ENCODE peak calls at places on chromosomes 2 and 18, in six cellular contexts. O, G, E, X, N and F are unnamed samples.

GRCh38 chr18:59459352-59460059 is 100.4 kb upstream of the LMAN1 start:
- DNase-seq in X (peak), N (no peak), E (peak), O (peak), G (peak), F (peak)

GRCh38 chr2:64795024-64795592 is 141.4 kb upstream of the SERTAD2 start:
- DNase-seq in N (no peak), G (no peak), E (no peak), O (no peak), X (no peak), F (no peak)

GRCh38 chr2:45879406-45879805 is 227.9 kb downstream of the PRKCE start:
- DNase-seq in X (no peak), G (no peak), N (no peak), E (no peak), O (no peak), F (no peak)

GRCh38 chr2:204664708-204665121 is 119.4 kb downstream of the PARD3B start:
- DNase-seq in X (peak), N (no peak), E (peak), G (no peak), O (no peak), F (no peak)

GRCh38 chr2:88022522-88022921 is 6.2 kb upstream of the RNU2-63P start:
- DNase-seq in O (no peak), X (no peak), G (no peak), N (peak), E (no peak), F (peak)

GRCh38 chr2:104794416-104794815 is 59.5 kb upstream of the POU3F3 start:
- DNase-seq in X (no peak), O (no peak), E (no peak), G (no peak), N (no peak), F (no peak)

GRCh38 chr2:70984576-70985282 is 6.3 kb downstream of the ANKRD53 start:
- DNase-seq in O (peak), G (peak), N (peak), X (no peak), E (no peak), F (peak)

GRCh38 chr2:197011777-197012641 is 85.5 kb upstream of the PGAP1 start:
- DNase-seq in E (peak), O (peak), N (no peak), G (peak), X (no peak), F (peak)

GRCh38 chr2:15939854-15940660 is at the start of gene MYCN:
- DNase-seq in O (peak), X (no peak), G (peak), E (peak), N (peak), F (peak)

GRCh38 chr2:156901373-156902031 is 356.0 kb upstream of the GALNT5 start:
- DNase-seq in E (no peak), X (no peak), N (no peak), G (no peak), O (no peak), F (no peak)

DNA sequence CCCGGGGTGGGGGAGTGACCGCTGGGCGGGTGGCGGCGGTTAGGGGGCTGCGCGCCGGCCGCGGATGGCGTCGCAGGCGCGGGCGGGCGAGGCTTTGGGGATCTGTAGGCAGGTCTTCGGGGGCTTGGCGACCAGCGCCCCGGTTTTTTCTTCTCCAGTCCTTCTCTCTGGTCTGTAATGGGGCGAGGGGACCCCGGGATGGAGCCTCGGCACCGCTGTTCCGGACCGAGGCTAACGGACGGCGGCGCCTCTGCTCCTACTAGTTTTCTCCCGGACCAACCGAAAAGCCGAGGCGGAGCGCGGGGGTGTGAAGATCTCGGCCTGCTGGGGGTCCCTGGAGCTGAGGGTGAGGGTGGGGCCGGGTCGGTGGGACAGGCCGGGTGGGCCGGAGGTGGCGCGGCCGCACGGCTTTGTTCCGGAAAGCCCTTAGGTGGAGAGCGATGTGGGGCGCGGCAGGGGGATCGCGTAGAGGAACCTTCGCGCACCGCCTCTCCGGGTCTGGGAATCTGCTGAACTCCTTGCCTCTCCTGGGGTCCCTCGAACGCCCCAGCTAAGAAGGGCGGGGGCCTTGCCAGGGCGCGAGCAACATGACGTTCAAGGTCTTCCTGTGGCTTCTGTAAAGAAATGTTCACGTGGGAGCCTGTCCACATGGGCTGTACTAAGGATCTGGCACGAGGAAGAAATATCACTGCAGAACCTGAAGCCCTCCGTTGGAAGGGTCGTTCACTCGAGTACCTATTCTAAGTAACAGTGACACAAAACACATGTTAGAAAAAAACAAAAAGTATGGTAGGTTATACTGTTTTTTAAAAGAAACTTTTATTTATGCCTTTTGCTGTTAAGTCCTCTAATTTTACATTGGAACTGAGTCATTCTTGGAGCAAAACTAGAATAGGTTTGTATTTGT is 861 bp downstream of the SLC39A10 start:
- DNase-seq in E (peak), G (peak), O (peak), X (no peak), N (peak), F (peak)
- TF ChIP-seq POLR2A in E (peak), G (no peak), O (peak), X (no peak), N (peak), F (peak)

GRCh38 chr18:10558243-10558966 is 32.6 kb downstream of the NAPG start:
- DNase-seq in G (no peak), N (no peak), E (no peak), X (no peak), O (no peak), F (no peak)
- TF ChIP-seq POLR2A in G (no peak), N (no peak), E (no peak), X (no peak), O (no peak), F (no peak)

DNA sequence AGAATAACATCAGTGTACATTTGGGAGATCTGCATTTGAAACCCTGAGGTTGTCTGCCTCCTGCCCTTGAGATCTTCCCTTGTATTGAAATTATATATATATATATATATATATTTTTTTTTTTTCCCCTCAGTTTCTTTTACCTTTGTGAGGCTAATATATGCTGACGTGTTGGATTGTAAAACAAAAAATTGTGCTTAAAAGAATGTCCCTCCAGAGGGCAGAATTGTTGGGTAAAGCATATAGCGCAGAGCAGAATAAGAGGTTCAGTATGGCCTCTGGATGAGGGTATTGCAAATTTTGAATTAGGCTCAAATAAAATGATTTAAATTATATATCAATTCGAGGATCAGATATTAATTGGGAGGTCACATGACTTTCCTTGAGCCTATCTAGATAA is 12.4 kb downstream of the NABP1 start:
- DNase-seq in X (no peak), E (no peak), O (no peak), N (no peak), G (no peak), F (no peak)
- TF ChIP-seq POLR2A in X (no peak), E (no peak), O (no peak), N (no peak), G (no peak), F (no peak)

GRCh38 chr18:12990662-12990976 is 543 bp upstream of the CEP192 start:
- DNase-seq in N (no peak), O (no peak), X (peak), G (no peak), E (peak), F (no peak)

GRCh38 chr18:12991839-12992216 is 666 bp downstream of the CEP192 start:
- DNase-seq in N (no peak), G (no peak), O (no peak), X (no peak), E (no peak), F (no peak)

GRCh38 chr18:12989397-12990127 is 1.6 kb upstream of the CEP192 start:
- DNase-seq in X (no peak), O (peak), E (no peak), N (no peak), G (no peak), F (no peak)

GRCh38 chr18:12990977-12991838 is at the start of gene CEP192:
- DNase-seq in G (peak), E (peak), X (peak), N (peak), O (peak), F (peak)

GRCh38 chr18:12990128-12990485 is 1.1 kb upstream of the CEP192 start:
- DNase-seq in X (no peak), N (no peak), E (no peak), G (no peak), O (peak), F (peak)
- TF ChIP-seq POLR2A in X (no peak), N (peak), E (peak), G (peak), O (no peak), F (no peak)

DNA sequence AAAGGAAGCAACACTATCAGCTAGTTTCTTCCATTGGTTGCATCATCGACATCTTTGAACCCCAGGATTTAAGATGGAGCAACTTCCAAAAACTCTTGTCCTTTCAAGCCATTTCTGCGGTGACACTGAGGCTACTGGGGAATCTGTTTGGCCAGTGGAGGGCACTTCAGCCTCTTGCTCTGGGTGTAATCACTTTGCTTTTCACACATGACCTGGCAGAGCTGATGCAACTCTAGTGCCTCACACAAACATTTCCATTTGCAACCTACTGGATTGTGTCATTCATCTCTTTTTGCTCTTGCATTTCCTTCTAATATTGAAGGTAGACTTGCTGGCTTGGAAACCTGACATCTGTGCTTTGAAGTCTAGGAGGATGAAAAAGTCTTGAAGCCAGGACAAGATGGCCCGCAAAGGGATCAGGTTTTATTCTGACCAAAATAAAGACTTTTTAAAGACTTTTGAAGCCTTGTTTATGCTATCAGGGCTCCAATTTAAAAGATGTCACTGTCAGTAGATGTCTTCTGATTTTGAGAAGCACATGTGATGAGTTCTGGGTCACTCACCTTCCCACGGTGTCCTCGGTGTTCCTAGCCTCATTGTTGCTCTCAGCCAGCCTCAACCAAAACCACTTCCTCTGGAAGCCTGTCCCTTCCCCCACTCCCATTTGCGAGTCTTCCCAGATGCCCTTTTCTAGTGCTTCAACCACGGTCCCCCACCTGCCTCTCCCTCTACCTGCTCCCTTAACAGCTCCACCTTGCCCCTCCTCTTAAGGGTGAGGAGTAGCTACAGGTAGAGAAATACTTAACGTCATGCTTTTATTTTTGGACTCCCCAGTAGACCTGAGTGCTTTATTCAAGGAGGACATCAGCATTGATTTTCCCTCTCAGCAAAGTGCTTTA is 69.7 kb upstream of the KCNE4 start:
- DNase-seq in X (no peak), N (peak), O (peak), G (no peak), E (peak), F (peak)
- TF ChIP-seq POLR2A in X (no peak), N (no peak), O (no peak), G (no peak), E (no peak), F (no peak)

GRCh38 chr2:182715896-182716664 is at the start of gene DNAJC10:
- DNase-seq in O (peak), E (peak), X (peak), G (peak), N (peak), F (peak)
- TF ChIP-seq POLR2A in O (peak), E (peak), X (peak), G (peak), N (peak), F (peak)

GRCh38 chr2:213151437-213152064 is at the start of gene IKZF2:
- DNase-seq in E (peak), X (peak), O (peak), N (peak), G (peak), F (peak)
- TF ChIP-seq POLR2A in E (no peak), X (peak), O (peak), N (peak), G (peak), F (no peak)

DNA sequence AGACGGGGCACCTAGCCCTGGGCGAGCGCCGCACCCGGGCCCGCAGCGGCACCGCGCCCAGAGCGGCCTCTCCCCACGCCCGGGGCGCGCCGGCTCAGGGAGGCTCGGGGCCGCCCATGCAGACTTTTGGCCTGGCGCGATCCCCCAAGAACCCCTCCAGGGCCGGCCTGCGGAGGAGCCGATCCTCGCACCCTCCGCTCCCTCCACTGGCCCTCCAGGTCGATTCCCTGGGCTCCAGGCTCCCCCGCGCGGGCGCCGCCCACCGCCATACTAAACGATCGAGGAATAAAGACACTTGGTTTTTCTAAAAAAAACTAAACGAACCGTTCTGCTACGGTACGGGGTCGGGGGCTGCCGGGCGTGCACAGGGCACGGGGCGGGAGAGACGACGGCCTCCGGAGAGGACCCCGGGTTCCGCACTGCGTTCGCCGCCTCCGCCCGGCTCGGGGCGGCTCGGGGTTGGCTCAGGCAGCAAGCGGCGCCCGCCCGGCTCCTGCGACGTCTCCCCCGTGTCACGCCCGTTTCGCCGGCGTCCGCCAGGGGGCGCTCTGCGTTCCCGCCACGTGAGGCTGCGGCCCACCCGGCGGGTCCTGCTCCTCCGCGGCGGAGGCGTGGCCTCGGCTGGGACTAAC is 366 bp upstream of the KHK start:
- DNase-seq in X (peak), N (peak), G (peak), O (peak), E (peak), F (peak)
- TF ChIP-seq POLR2A in X (peak), N (peak), G (peak), O (no peak), E (no peak), F (peak)